ENCODE peak calls at places on chromosomes 3 and 15, in seven cellular contexts. Y is IMR-90, H is H9, W is mesenchymal stem cell, B is mesendoderm, K is H1, L is trophoblast cell. R is an unnamed sample.

GRCh38 chr3:61299343-61299742 is 48.1 kb upstream of the FHIT start:
- DNase-seq in Y (no peak), H (no peak), W (no peak), B (peak), K (peak), L (no peak), R (no peak)

GRCh38 chr15:62857411-62857853 is 185.1 kb upstream of the TPM1 start:
- DNase-seq in Y (no peak), H (no peak), W (no peak), B (no peak), K (no peak), L (no peak), R (no peak)

GRCh38 chr15:81068516-81068915 is 65.6 kb upstream of the CFAP161 start:
- DNase-seq in Y (no peak), H (no peak), W (no peak), B (no peak), K (no peak), L (no peak), R (no peak)

GRCh38 chr3:113063126-113063894 is 72.5 kb downstream of the GTPBP8 start:
- DNase-seq in Y (no peak), H (no peak), W (no peak), B (no peak), K (no peak), L (peak), R (no peak)

GRCh38 chr3:10867384-10867783 is 51.4 kb downstream of the SLC6A11 start:
- DNase-seq in Y (no peak), H (peak), W (no peak), B (peak), K (no peak), L (no peak), R (peak)

GRCh38 chr3:61650276-61650675 is 88.9 kb downstream of the PTPRG start:
- DNase-seq in Y (peak), H (no peak), W (no peak), B (no peak), K (no peak), L (no peak), R (no peak)

GRCh38 chr3:77468408-77469045 is 428.6 kb downstream of the ROBO2 start:
- DNase-seq in Y (no peak), H (no peak), W (no peak), B (no peak), K (no peak), L (no peak), R (no peak)

GRCh38 chr3:184750684-184751083 is 38.8 kb upstream of the MAGEF1 start:
- DNase-seq in Y (no peak), H (no peak), W (no peak), B (no peak), K (no peak), L (no peak), R (no peak)

GRCh38 chr3:56725175-56725574 is 42.1 kb upstream of the TASOR start:
- DNase-seq in Y (no peak), H (no peak), W (no peak), B (no peak), K (no peak), L (no peak), R (no peak)

GRCh38 chr15:62726461-62726860 is 316.1 kb upstream of the TPM1 start:
- DNase-seq in Y (no peak), H (no peak), W (no peak), B (no peak), K (no peak), L (no peak), R (no peak)

GRCh38 chr15:85592148-85592547 is 202.6 kb downstream of the KLHL25 start:
- DNase-seq in Y (peak), H (no peak), W (peak), B (no peak), K (no peak), L (peak), R (no peak)

GRCh38 chr3:44883213-44883955 is 9.0 kb downstream of the TGM4 start:
- DNase-seq in Y (no peak), H (no peak), W (no peak), B (peak), K (no peak), L (no peak), R (no peak)

GRCh38 chr3:99747915-99748314 is 69.7 kb upstream of the CMSS1 start:
- DNase-seq in Y (peak), H (no peak), W (peak), B (peak), K (no peak), L (peak), R (peak)

GRCh38 chr3:2837893-2838292 is 272.3 kb downstream of the IL5RA start:
- DNase-seq in Y (no peak), H (no peak), W (no peak), B (no peak), K (no peak), L (no peak), R (no peak)

GRCh38 chr15:90592144-90592887 is 62.6 kb downstream of the CRTC3 start:
- DNase-seq in Y (peak), H (no peak), W (peak), B (no peak), K (no peak), L (no peak), R (no peak)

DNA sequence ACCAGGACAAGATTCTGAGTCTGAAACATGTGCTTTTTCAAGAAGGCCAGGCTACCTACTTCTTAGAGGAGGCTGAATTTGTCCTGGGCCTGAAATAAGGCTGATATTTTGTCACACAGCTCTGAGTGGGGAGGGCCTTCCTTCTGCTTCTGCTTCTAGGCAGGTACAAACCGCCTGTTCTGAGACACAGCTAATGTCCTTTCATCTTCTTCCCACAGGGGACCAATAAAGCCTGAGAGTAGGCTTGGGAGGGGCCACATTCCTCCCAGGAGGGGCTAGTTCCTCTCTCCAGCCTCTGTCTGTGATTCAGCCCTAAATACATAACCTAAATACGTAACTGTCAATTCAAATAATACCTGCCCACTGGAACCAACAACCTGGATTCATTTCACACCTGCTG is 34.8 kb downstream of the CRYGS start:
- DNase-seq in Y (no peak), H (no peak), W (no peak), B (no peak), K (no peak), L (no peak), R (no peak)
- H3K4me2 ChIP-seq in Y (no peak), H (no peak), W (no peak), B (no peak), K (no peak), L (no peak), R (no peak)

DNA sequence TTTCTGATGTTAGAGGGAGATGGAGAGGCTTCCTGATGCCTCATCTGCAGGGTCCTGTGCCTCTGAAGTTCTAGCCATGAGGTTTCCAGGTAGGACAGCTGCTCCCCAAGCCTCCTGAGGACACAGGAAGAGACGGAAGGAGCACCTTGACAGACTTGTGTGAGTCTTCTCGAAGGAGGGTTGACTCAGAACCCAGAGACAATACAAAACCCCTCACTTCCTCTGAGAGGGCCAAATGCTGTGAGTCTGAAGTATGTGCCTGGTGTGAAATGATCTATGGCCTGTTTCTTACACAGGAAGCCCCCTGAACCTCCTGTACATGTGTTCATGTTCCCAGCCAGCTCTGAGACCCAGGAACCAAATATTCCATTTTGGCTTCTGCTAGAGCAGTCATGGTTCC is 62.3 kb downstream of the AAGAB start:
- DNase-seq in Y (no peak), H (no peak), W (no peak), B (no peak), K (no peak), L (no peak), R (no peak)
- H2BK120ac ChIP-seq in Y (no peak), H (no peak), W (no peak), B (no peak), K (no peak), L (no peak), R (no peak)

DNA sequence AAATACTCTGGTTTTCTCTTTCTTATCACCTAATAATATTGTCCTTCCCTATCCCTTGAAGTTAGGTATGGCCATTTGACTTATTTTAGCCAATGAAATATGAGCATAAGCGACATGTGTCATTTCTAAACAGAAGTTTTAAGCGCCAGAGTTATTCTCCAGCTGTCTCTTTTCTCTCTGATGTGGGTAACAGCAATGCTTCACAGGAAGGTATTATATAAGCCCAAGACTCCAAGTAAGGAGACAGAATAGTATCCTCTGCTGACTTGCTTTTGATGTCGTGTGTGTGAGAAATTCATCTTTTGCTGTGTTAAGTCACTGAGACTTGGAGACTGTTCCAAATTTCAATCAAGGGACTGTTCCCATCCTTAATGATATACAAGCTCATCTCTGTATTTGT is 224.6 kb upstream of the NECTIN3 start:
- DNase-seq in Y (no peak), H (no peak), W (no peak), B (no peak), K (no peak), L (no peak), R (no peak)
- H3K4me2 ChIP-seq in Y (no peak), H (no peak), W (no peak), B (no peak), K (no peak), L (no peak), R (no peak)

DNA sequence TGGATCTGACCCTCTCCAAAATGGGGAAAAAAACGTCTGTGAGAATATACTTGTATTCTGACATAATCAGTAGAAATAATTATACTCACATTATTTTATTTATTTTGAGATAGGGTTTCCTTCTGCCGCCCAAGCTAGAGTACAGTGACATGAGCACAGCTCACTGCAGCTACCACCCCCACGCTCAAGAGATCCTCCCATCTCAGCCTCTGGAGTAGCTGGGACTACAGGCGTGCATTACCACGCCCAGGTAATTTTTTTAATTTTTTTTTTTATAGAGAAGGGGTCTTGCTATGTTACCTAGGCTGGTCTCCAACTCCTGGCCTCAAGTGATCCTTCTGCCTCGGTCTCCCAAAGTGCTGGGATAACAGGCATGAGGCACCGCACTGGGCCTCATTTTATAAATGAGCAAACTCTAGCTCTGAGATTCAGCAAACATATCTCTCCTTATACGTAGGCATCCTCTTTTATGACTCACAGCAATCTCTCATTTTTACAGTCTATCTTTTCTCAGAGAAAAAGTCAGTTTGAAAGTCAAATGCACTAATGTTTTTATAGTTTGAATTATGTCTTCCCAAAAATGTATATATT is 986 bp upstream of the VGLL3 start:
- DNase-seq in Y (peak), H (no peak), W (peak), B (no peak), K (no peak), L (no peak), R (no peak)
- H2BK120ac ChIP-seq in Y (peak), H (no peak), W (no peak), B (peak), K (peak), L (no peak), R (no peak)

GRCh38 chr15:43792761-43793493 is 807 bp downstream of the SERF2 start:
- DNase-seq in Y (peak), H (no peak), W (peak), B (peak), K (no peak), L (no peak), R (peak)

GRCh38 chr15:43793647-43794046 is 1.5 kb downstream of the SERF2 start:
- DNase-seq in Y (no peak), H (no peak), W (no peak), B (no peak), K (no peak), L (no peak), R (no peak)

GRCh38 chr15:43794269-43795037 is 2.3 kb downstream of the SERF2 start:
- DNase-seq in Y (peak), H (no peak), W (peak), B (peak), K (no peak), L (no peak), R (no peak)

GRCh38 chr15:43791993-43792760 is at the start of gene SERF2:
- DNase-seq in Y (peak), H (peak), W (peak), B (peak), K (peak), L (peak), R (peak)

GRCh38 chr15:43789409-43789808 is 2.7 kb upstream of the SERF2 start:
- DNase-seq in Y (no peak), H (no peak), W (no peak), B (no peak), K (no peak), L (no peak), R (no peak)
- H3K4me2 ChIP-seq in Y (no peak), H (no peak), W (no peak), B (no peak), K (no peak), L (no peak), R (no peak)

GRCh38 chr3:94482686-94483085 is 419.8 kb downstream of the NSUN3 start:
- DNase-seq in Y (no peak), H (no peak), W (no peak), B (no peak), K (no peak), L (no peak), R (no peak)

GRCh38 chr3:94483403-94483802 is 420.5 kb downstream of the NSUN3 start:
- DNase-seq in Y (no peak), H (no peak), W (no peak), B (no peak), K (no peak), L (no peak), R (no peak)

GRCh38 chr3:94481499-94481898 is 418.6 kb downstream of the NSUN3 start:
- DNase-seq in Y (no peak), H (no peak), W (no peak), B (no peak), K (no peak), L (no peak), R (no peak)
- H2BK120ac ChIP-seq in Y (no peak), H (no peak), W (no peak), B (no peak), K (no peak), L (no peak), R (no peak)

GRCh38 chr3:197394464-197395321 is 96.3 kb upstream of the DLG1 start:
- DNase-seq in Y (peak), H (no peak), W (peak), B (peak), K (no peak), L (peak), R (no peak)
- H3K4me2 ChIP-seq in Y (no peak), H (no peak), W (no peak), B (no peak), K (no peak), L (no peak), R (no peak)

DNA sequence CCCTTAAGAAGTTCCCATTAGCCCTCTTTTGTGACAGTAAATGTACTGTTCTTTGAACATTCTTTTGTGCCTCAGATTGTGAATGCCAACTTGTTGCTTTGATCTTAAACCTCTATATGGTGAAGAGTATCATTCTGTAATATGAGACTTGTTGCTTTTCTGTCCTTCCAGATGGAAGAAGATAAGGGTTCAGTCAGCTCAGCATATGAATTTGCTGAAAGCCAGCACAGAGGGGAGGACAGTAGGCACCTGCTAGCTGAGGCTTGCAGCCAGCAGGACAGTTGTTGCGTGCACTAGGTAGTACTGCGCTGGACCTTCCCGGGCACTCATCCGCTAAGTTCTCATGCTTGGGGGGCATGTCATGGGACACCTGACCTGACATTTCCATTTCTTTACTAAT is 74.7 kb downstream of the DCUN1D1 start:
- DNase-seq in Y (no peak), H (no peak), W (no peak), B (no peak), K (no peak), L (no peak), R (no peak)
- H2BK120ac ChIP-seq in Y (no peak), H (no peak), W (no peak), B (no peak), K (no peak), L (no peak), R (no peak)

GRCh38 chr3:73295511-73296257 is 234.2 kb downstream of the EBLN2 start:
- DNase-seq in Y (no peak), H (no peak), W (no peak), B (no peak), K (no peak), L (no peak), R (no peak)
- H3K4me2 ChIP-seq in Y (no peak), H (no peak), W (no peak), B (no peak), K (no peak), L (no peak), R (no peak)

GRCh38 chr15:33467146-33467815 is 156.5 kb downstream of the RYR3 start:
- DNase-seq in Y (no peak), H (no peak), W (no peak), B (no peak), K (no peak), L (no peak), R (no peak)

GRCh38 chr15:33473005-33473404 is 162.2 kb downstream of the RYR3 start:
- DNase-seq in Y (no peak), H (no peak), W (no peak), B (no peak), K (no peak), L (no peak), R (no peak)

GRCh38 chr15:33468740-33469139 is 158.0 kb downstream of the RYR3 start:
- DNase-seq in Y (no peak), H (no peak), W (no peak), B (peak), K (peak), L (no peak), R (no peak)

DNA sequence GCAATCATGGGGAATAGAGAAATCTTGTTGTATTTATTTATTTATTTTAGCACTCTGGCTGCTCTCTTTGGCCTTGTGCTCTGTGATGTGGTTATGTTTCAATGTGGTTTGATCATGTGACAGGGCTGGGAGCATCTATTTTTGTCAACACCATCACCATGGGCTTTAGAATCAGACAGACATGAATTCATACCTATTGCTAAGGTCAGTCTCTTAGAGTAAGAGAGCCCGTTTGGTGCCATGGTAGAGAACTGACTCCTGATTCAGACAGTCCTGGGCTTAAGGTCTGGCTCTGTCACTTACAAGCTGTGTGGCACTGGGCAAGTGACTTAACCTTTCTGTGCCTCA is 157.0 kb downstream of the RYR3 start:
- DNase-seq in Y (no peak), H (no peak), W (no peak), B (no peak), K (no peak), L (no peak), R (no peak)
- H2BK120ac ChIP-seq in Y (no peak), H (no peak), W (no peak), B (no peak), K (no peak), L (no peak), R (no peak)